ENCODE peak calls at places on chromosomes 13 and 19, in nine cellular contexts. S, A, P, M, X, O, I, F and H are unnamed samples.

GRCh38 chr19:54188224-54188871 is 1.0 kb downstream of the MBOAT7 start:
- DNase-seq in S (peak), A (no peak), P (no peak), M (peak), X (no peak), O (no peak), I (no peak), F (no peak), H (no peak)

GRCh38 chr19:39110263-39110967 is 15.2 kb upstream of the PAK4 start:
- DNase-seq in S (peak), A (peak), P (no peak), M (peak), X (peak), O (peak), I (no peak), F (no peak), H (peak)

GRCh38 chr19:46904114-46905060 is 43.6 kb downstream of the ARHGAP35 start:
- DNase-seq in S (no peak), A (peak), P (no peak), M (peak), X (no peak), O (no peak), I (no peak), F (peak), H (no peak)

GRCh38 chr13:82214341-82214740 is 1667.9 kb downstream of the SLITRK1 start:
- DNase-seq in S (no peak), A (no peak), P (no peak), M (no peak), X (no peak), O (no peak), I (no peak), F (no peak), H (no peak)

GRCh38 chr19:35044317-35045117 is 3.0 kb downstream of the HPN start:
- DNase-seq in S (peak), A (peak), P (no peak), M (peak), X (peak), O (peak), I (no peak), F (peak), H (no peak)

GRCh38 chr19:47190167-47190727 is 40.8 kb downstream of the BBC3 start:
- DNase-seq in S (peak), A (peak), P (no peak), M (no peak), X (no peak), O (peak), I (peak), F (peak), H (no peak)

GRCh38 chr13:85286081-85286480 is 513.1 kb downstream of the SLITRK6 start:
- DNase-seq in S (no peak), A (no peak), P (no peak), M (no peak), X (no peak), O (no peak), I (no peak), F (no peak), H (no peak)

GRCh38 chr19:48963371-48964204 is 1.5 kb upstream of the FTL start:
- DNase-seq in S (peak), A (peak), P (no peak), M (peak), X (no peak), O (peak), I (no peak), F (peak), H (peak)

GRCh38 chr19:13143135-13143534 is 7.0 kb downstream of the STX10 start:
- DNase-seq in S (no peak), A (peak), P (no peak), M (no peak), X (no peak), O (no peak), I (no peak), F (no peak), H (no peak)

GRCh38 chr19:45283443-45284033 is 32.5 kb downstream of the MARK4 start:
- DNase-seq in S (no peak), A (no peak), P (no peak), M (no peak), X (no peak), O (no peak), I (no peak), F (no peak), H (no peak)

GRCh38 chr13:46605824-46606554 is 53.0 kb downstream of the LRCH1 start:
- DNase-seq in S (no peak), A (no peak), P (no peak), M (no peak), X (no peak), O (no peak), I (no peak), F (no peak), H (no peak)

GRCh38 chr13:50017819-50018218 is 2.6 kb downstream of the KCNRG start:
- DNase-seq in S (no peak), A (no peak), P (no peak), M (no peak), X (no peak), O (no peak), I (no peak), F (no peak), H (no peak)

GRCh38 chr19:13906525-13906904 is 514 bp downstream of the CC2D1A start:
- DNase-seq in S (no peak), A (no peak), P (no peak), M (peak), X (no peak), O (no peak), I (no peak), F (no peak), H (no peak)

GRCh38 chr13:58926858-58927257 is 1236.9 kb downstream of the DIAPH3 start:
- DNase-seq in S (no peak), A (no peak), P (no peak), M (no peak), X (no peak), O (no peak), I (no peak), F (no peak), H (no peak)

GRCh38 chr13:50594276-50594970 is 249.1 kb downstream of the DLEU7 start:
- DNase-seq in S (no peak), A (no peak), P (no peak), M (peak), X (no peak), O (no peak), I (no peak), F (no peak), H (peak)

GRCh38 chr13:94596575-94596971 is 621 bp upstream of the TGDS start:
- DNase-seq in S (no peak), A (no peak), P (no peak), M (no peak), X (no peak), O (peak), I (no peak), F (peak), H (peak)